ENCODE peak calls at places on chromosome 2, in six cellular contexts. Z is A673; P is SK-N-SH; K is KBM-7; M is activated CD4-positive, alpha-beta T cell treated with anti-CD3 and anti-CD28 coated beads, Interleukin-2, amount 50 U/mL, for 48 hours; A is endothelial cell. J is an unnamed sample.

GRCh38 chr2:57987835-57988573 is 58.6 kb upstream of the VRK2 start:
- DNase-seq in Z (no peak), P (no peak), K (no peak), M (no peak), A (no peak), J (no peak)

GRCh38 chr2:142857247-142858154 is 20.0 kb upstream of the KYNU start:
- DNase-seq in Z (no peak), P (no peak), K (no peak), M (no peak), A (no peak), J (no peak)

GRCh38 chr2:45280801-45281200 is 271.5 kb upstream of the SIX2 start:
- DNase-seq in Z (no peak), P (no peak), K (no peak), M (no peak), A (no peak), J (no peak)

GRCh38 chr2:61721382-61721781 is 132.5 kb downstream of the FAM161A start:
- DNase-seq in Z (no peak), P (no peak), K (no peak), M (no peak), A (no peak), J (no peak)

GRCh38 chr2:103161456-103162289 is 399.8 kb downstream of the TMEM182 start:
- DNase-seq in Z (peak; percentile 64), P (peak; percentile 49), K (peak; percentile 43), M (peak; percentile 3), A (peak; percentile 40), J (peak; percentile 59)

GRCh38 chr2:20208487-20208882 is 16.4 kb downstream of the SDC1 start:
- DNase-seq in Z (no peak), P (no peak), K (no peak), M (no peak), A (no peak), J (no peak)

GRCh38 chr2:44642123-44642857 is 280.5 kb downstream of the CAMKMT start:
- DNase-seq in Z (no peak), P (peak; percentile 46), K (no peak), M (no peak), A (no peak), J (no peak)

GRCh38 chr2:58428553-58429284 is 187.6 kb upstream of the FANCL start:
- DNase-seq in Z (peak; percentile 14), P (peak; percentile 91), K (peak; percentile 12), M (no peak), A (peak; percentile 59), J (peak; percentile 88)

GRCh38 chr2:105052773-105053172 is 14.9 kb downstream of the MRPS9 start:
- DNase-seq in Z (no peak), P (no peak), K (no peak), M (no peak), A (no peak), J (no peak)

GRCh38 chr2:64482765-64483504 is 29.0 kb downstream of the LGALSL start:
- DNase-seq in Z (peak; percentile 69), P (peak; percentile 41), K (no peak), M (no peak), A (no peak), J (no peak)

GRCh38 chr2:121136323-121136722 is 148.7 kb downstream of the TFCP2L1 start:
- DNase-seq in Z (no peak), P (no peak), K (peak; percentile 5), M (no peak), A (no peak), J (no peak)

GRCh38 chr2:99775585-99775984 is 285.8 kb upstream of the REV1 start:
- DNase-seq in Z (no peak), P (no peak), K (no peak), M (no peak), A (no peak), J (no peak)

GRCh38 chr2:24046930-24047702 is at the start of gene WDCP:
- DNase-seq in Z (peak; percentile 99), P (peak; percentile 93), K (peak; percentile 99), M (peak; percentile 95), A (peak; percentile 83), J (peak; percentile 89)

GRCh38 chr2:31137211-31138036 is 816 bp downstream of the GALNT14 start:
- DNase-seq in Z (peak; percentile 54), P (peak; percentile 88), K (no peak), M (peak; percentile 7), A (peak; percentile 38), J (peak; percentile 60)

GRCh38 chr2:30108192-30108591 is 38.6 kb upstream of the YPEL5 start:
- DNase-seq in Z (no peak), P (no peak), K (no peak), M (no peak), A (no peak), J (no peak)

GRCh38 chr2:164890533-164890932 is 48.9 kb upstream of the COBLL1 start:
- DNase-seq in Z (no peak), P (peak; percentile 53), K (no peak), M (no peak), A (no peak), J (no peak)

GRCh38 chr2:99613992-99614391 is 124.2 kb upstream of the REV1 start:
- DNase-seq in Z (no peak), P (no peak), K (no peak), M (no peak), A (no peak), J (no peak)